ENCODE peak calls at places on chromosome 10, in five cellular contexts. One of them, this sample, is unnamed.
A peak's percentile ranks its signal among the peaks of the same experiment; 100 is the strongest.

GRCh38 chr10:35574924-35575352 is 30.2 kb upstream of the GJD4 start:
- DNase-seq in vagina: no peak
- DNase-seq in left kidney: no peak
- DNase-seq in NCI-H2171 treated with DMSO at 0.1 percent for 48 hours: no peak
- DNase-seq in EL: peak; percentile 97
- DNase-seq in this sample: peak; percentile 54

GRCh38 chr10:53260213-53260612 is 487.6 kb upstream of the MBL2 start:
- DNase-seq in vagina: no peak
- DNase-seq in left kidney: no peak
- DNase-seq in NCI-H2171 treated with DMSO at 0.1 percent for 48 hours: no peak
- DNase-seq in EL: no peak
- DNase-seq in this sample: no peak

GRCh38 chr10:78899996-78900714 is 168.6 kb upstream of the ZMIZ1 start:
- DNase-seq in vagina: peak; percentile 91
- DNase-seq in left kidney: peak; percentile 53
- DNase-seq in NCI-H2171 treated with DMSO at 0.1 percent for 48 hours: no peak
- DNase-seq in EL: no peak
- DNase-seq in this sample: no peak

GRCh38 chr10:122475130-122475529 is 13.8 kb downstream of the HTRA1 start:
- DNase-seq in vagina: no peak
- DNase-seq in left kidney: peak; percentile 37
- DNase-seq in NCI-H2171 treated with DMSO at 0.1 percent for 48 hours: peak; percentile 6
- DNase-seq in EL: no peak
- DNase-seq in this sample: peak; percentile 44

GRCh38 chr10:73529089-73529832 is 33.4 kb upstream of the PPP3CB start:
- DNase-seq in vagina: no peak
- DNase-seq in left kidney: peak; percentile 89
- DNase-seq in NCI-H2171 treated with DMSO at 0.1 percent for 48 hours: peak; percentile 75
- DNase-seq in EL: peak; percentile 71
- DNase-seq in this sample: peak; percentile 79

GRCh38 chr10:12507165-12507870 is 158.0 kb downstream of the CAMK1D start:
- DNase-seq in vagina: peak; percentile 55
- DNase-seq in left kidney: no peak
- DNase-seq in NCI-H2171 treated with DMSO at 0.1 percent for 48 hours: no peak
- DNase-seq in EL: no peak
- DNase-seq in this sample: no peak

GRCh38 chr10:74213571-74214162 is 62.6 kb downstream of the ADK start:
- DNase-seq in vagina: no peak
- DNase-seq in left kidney: peak; percentile 50
- DNase-seq in NCI-H2171 treated with DMSO at 0.1 percent for 48 hours: peak; percentile 4
- DNase-seq in EL: peak; percentile 61
- DNase-seq in this sample: peak; percentile 49

GRCh38 chr10:117168135-117168674 is 29.1 kb upstream of the KCNK18 start:
- DNase-seq in vagina: no peak
- DNase-seq in left kidney: peak; percentile 84
- DNase-seq in NCI-H2171 treated with DMSO at 0.1 percent for 48 hours: peak; percentile 27
- DNase-seq in EL: peak; percentile 51
- DNase-seq in this sample: peak; percentile 77

GRCh38 chr10:77899080-77899477 is 27.5 kb downstream of the DLG5 start:
- DNase-seq in vagina: no peak
- DNase-seq in left kidney: no peak
- DNase-seq in NCI-H2171 treated with DMSO at 0.1 percent for 48 hours: peak; percentile 32
- DNase-seq in EL: peak; percentile 92
- DNase-seq in this sample: peak; percentile 91

GRCh38 chr10:67936416-67936815 is 52.0 kb downstream of the SIRT1 start:
- DNase-seq in vagina: no peak
- DNase-seq in left kidney: no peak
- DNase-seq in NCI-H2171 treated with DMSO at 0.1 percent for 48 hours: no peak
- DNase-seq in EL: peak; percentile 46
- DNase-seq in this sample: peak; percentile 18

GRCh38 chr10:1575481-1576244 is 161.7 kb downstream of the ADARB2 start:
- DNase-seq in vagina: no peak
- DNase-seq in left kidney: no peak
- DNase-seq in NCI-H2171 treated with DMSO at 0.1 percent for 48 hours: no peak
- DNase-seq in EL: no peak
- DNase-seq in this sample: no peak

GRCh38 chr10:121822180-121822579 is 105.7 kb downstream of the ATE1 start:
- DNase-seq in vagina: no peak
- DNase-seq in left kidney: no peak
- DNase-seq in NCI-H2171 treated with DMSO at 0.1 percent for 48 hours: no peak
- DNase-seq in EL: no peak
- DNase-seq in this sample: no peak

GRCh38 chr10:5449227-5449626 is 36.9 kb downstream of the NET1 start:
- DNase-seq in vagina: no peak
- DNase-seq in left kidney: no peak
- DNase-seq in NCI-H2171 treated with DMSO at 0.1 percent for 48 hours: no peak
- DNase-seq in EL: no peak
- DNase-seq in this sample: no peak

GRCh38 chr10:11934262-11934661 is 108.3 kb downstream of the UPF2 start:
- DNase-seq in vagina: no peak
- DNase-seq in left kidney: no peak
- DNase-seq in NCI-H2171 treated with DMSO at 0.1 percent for 48 hours: no peak
- DNase-seq in EL: no peak
- DNase-seq in this sample: peak; percentile 49

GRCh38 chr10:131577786-131578471 is 266.4 kb upstream of the TCERG1L start:
- DNase-seq in vagina: peak; percentile 93
- DNase-seq in left kidney: no peak
- DNase-seq in NCI-H2171 treated with DMSO at 0.1 percent for 48 hours: no peak
- DNase-seq in EL: no peak
- DNase-seq in this sample: no peak

GRCh38 chr10:42962902-42963231 is 114.0 kb upstream of the RET start:
- DNase-seq in vagina: no peak
- DNase-seq in left kidney: no peak
- DNase-seq in NCI-H2171 treated with DMSO at 0.1 percent for 48 hours: no peak
- DNase-seq in EL: no peak
- DNase-seq in this sample: no peak

GRCh38 chr10:101482568-101482967 is 105.5 kb downstream of the POLL start:
- DNase-seq in vagina: no peak
- DNase-seq in left kidney: no peak
- DNase-seq in NCI-H2171 treated with DMSO at 0.1 percent for 48 hours: no peak
- DNase-seq in EL: no peak
- DNase-seq in this sample: no peak

GRCh38 chr10:60107308-60107976 is 201.1 kb upstream of the CCDC6 start:
- DNase-seq in vagina: no peak
- DNase-seq in left kidney: no peak
- DNase-seq in NCI-H2171 treated with DMSO at 0.1 percent for 48 hours: no peak
- DNase-seq in EL: no peak
- DNase-seq in this sample: no peak

GRCh38 chr10:129402459-129402858 is 64.6 kb upstream of the MGMT start:
- DNase-seq in vagina: no peak
- DNase-seq in left kidney: no peak
- DNase-seq in NCI-H2171 treated with DMSO at 0.1 percent for 48 hours: no peak
- DNase-seq in EL: no peak
- DNase-seq in this sample: no peak

GRCh38 chr10:44696496-44696895 is 214.6 kb upstream of the TMEM72 start:
- DNase-seq in vagina: no peak
- DNase-seq in left kidney: peak; percentile 25
- DNase-seq in NCI-H2171 treated with DMSO at 0.1 percent for 48 hours: no peak
- DNase-seq in EL: peak; percentile 58
- DNase-seq in this sample: peak; percentile 88

GRCh38 chr10:102400061-102400460 is 4.6 kb downstream of the NFKB2 start:
- DNase-seq in vagina: no peak
- DNase-seq in left kidney: no peak
- DNase-seq in NCI-H2171 treated with DMSO at 0.1 percent for 48 hours: peak; percentile 63
- DNase-seq in EL: no peak
- DNase-seq in this sample: no peak

GRCh38 chr10:71696635-71697326 is 22.8 kb downstream of the C10orf105 start:
- DNase-seq in vagina: no peak
- DNase-seq in left kidney: peak; percentile 81
- DNase-seq in NCI-H2171 treated with DMSO at 0.1 percent for 48 hours: peak; percentile 11
- DNase-seq in EL: peak; percentile 39
- DNase-seq in this sample: peak; percentile 72

GRCh38 chr10:35006836-35007235 is 83.3 kb downstream of the CUL2 start:
- DNase-seq in vagina: no peak
- DNase-seq in left kidney: no peak
- DNase-seq in NCI-H2171 treated with DMSO at 0.1 percent for 48 hours: no peak
- DNase-seq in EL: peak; percentile 67
- DNase-seq in this sample: no peak

GRCh38 chr10:101666025-101666424 is 28.9 kb downstream of the FBXW4 start:
- DNase-seq in vagina: no peak
- DNase-seq in left kidney: peak; percentile 95
- DNase-seq in NCI-H2171 treated with DMSO at 0.1 percent for 48 hours: no peak
- DNase-seq in EL: no peak
- DNase-seq in this sample: no peak

GRCh38 chr10:101244321-101245050 is 15.2 kb upstream of the LBX1 start:
- DNase-seq in vagina: no peak
- DNase-seq in left kidney: no peak
- DNase-seq in NCI-H2171 treated with DMSO at 0.1 percent for 48 hours: no peak
- DNase-seq in EL: peak; percentile 47
- DNase-seq in this sample: peak; percentile 94

GRCh38 chr10:131018886-131019500 is 292.5 kb downstream of the TCERG1L start:
- DNase-seq in vagina: no peak
- DNase-seq in left kidney: no peak
- DNase-seq in NCI-H2171 treated with DMSO at 0.1 percent for 48 hours: no peak
- DNase-seq in EL: no peak
- DNase-seq in this sample: no peak

GRCh38 chr10:101763141-101763540 is 12.8 kb downstream of the FGF8 start:
- DNase-seq in vagina: no peak
- DNase-seq in left kidney: no peak
- DNase-seq in NCI-H2171 treated with DMSO at 0.1 percent for 48 hours: no peak
- DNase-seq in EL: no peak
- DNase-seq in this sample: no peak

GRCh38 chr10:24873281-24873683 is 79.1 kb downstream of the PRTFDC1 start:
- DNase-seq in vagina: no peak
- DNase-seq in left kidney: peak; percentile 57
- DNase-seq in NCI-H2171 treated with DMSO at 0.1 percent for 48 hours: peak; percentile 69
- DNase-seq in EL: peak; percentile 90
- DNase-seq in this sample: peak; percentile 90

GRCh38 chr10:12351447-12351846 is 2.1 kb downstream of the CAMK1D start:
- DNase-seq in vagina: no peak
- DNase-seq in left kidney: no peak
- DNase-seq in NCI-H2171 treated with DMSO at 0.1 percent for 48 hours: no peak
- DNase-seq in EL: no peak
- DNase-seq in this sample: no peak

GRCh38 chr10:48818861-48819490 is 120.7 kb downstream of the LRRC18 start:
- DNase-seq in vagina: no peak
- DNase-seq in left kidney: no peak
- DNase-seq in NCI-H2171 treated with DMSO at 0.1 percent for 48 hours: no peak
- DNase-seq in EL: no peak
- DNase-seq in this sample: no peak

GRCh38 chr10:100006241-100006886 is 3.4 kb downstream of the DNMBP start:
- DNase-seq in vagina: no peak
- DNase-seq in left kidney: peak; percentile 61
- DNase-seq in NCI-H2171 treated with DMSO at 0.1 percent for 48 hours: no peak
- DNase-seq in EL: peak; percentile 98
- DNase-seq in this sample: peak; percentile 84

GRCh38 chr10:126904807-126905686 is at the start of gene DOCK1:
- DNase-seq in vagina: no peak
- DNase-seq in left kidney: peak; percentile 92
- DNase-seq in NCI-H2171 treated with DMSO at 0.1 percent for 48 hours: peak; percentile 30
- DNase-seq in EL: peak; percentile 81
- DNase-seq in this sample: peak; percentile 89

GRCh38 chr10:50334273-50334672 is 83.0 kb upstream of the ASAH2 start:
- DNase-seq in vagina: no peak
- DNase-seq in left kidney: no peak
- DNase-seq in NCI-H2171 treated with DMSO at 0.1 percent for 48 hours: no peak
- DNase-seq in EL: no peak
- DNase-seq in this sample: no peak

GRCh38 chr10:30374353-30374752 is 25.3 kb upstream of the MTPAP start:
- DNase-seq in vagina: no peak
- DNase-seq in left kidney: peak; percentile 37
- DNase-seq in NCI-H2171 treated with DMSO at 0.1 percent for 48 hours: no peak
- DNase-seq in EL: no peak
- DNase-seq in this sample: no peak

GRCh38 chr10:132272061-132272766 is 35.5 kb downstream of the STK32C start:
- DNase-seq in vagina: no peak
- DNase-seq in left kidney: peak; percentile 72
- DNase-seq in NCI-H2171 treated with DMSO at 0.1 percent for 48 hours: no peak
- DNase-seq in EL: no peak
- DNase-seq in this sample: peak; percentile 72

GRCh38 chr10:112732277-112732891 is 217.7 kb upstream of the TCF7L2 start:
- DNase-seq in vagina: no peak
- DNase-seq in left kidney: no peak
- DNase-seq in NCI-H2171 treated with DMSO at 0.1 percent for 48 hours: peak; percentile 13
- DNase-seq in EL: peak; percentile 48
- DNase-seq in this sample: peak; percentile 10

GRCh38 chr10:48605264-48605615 is 367 bp upstream of the ARHGAP22 start:
- DNase-seq in vagina: no peak
- DNase-seq in left kidney: peak; percentile 24
- DNase-seq in NCI-H2171 treated with DMSO at 0.1 percent for 48 hours: peak; percentile 21
- DNase-seq in EL: no peak
- DNase-seq in this sample: no peak